ENCODE peak calls at places on chromosomes 4 and X, in nine cellular contexts. One of them, this sample, is unnamed.

GRCh38 chrX:17375631-17376380 is 806 bp downstream of the NHS start:
- DNase-seq in kidney: peak
- DNase-seq in GM10248: no peak
- DNase-seq in osteoblast: peak
- DNase-seq in D721Med: no peak
- DNase-seq in astrocyte: no peak
- DNase-seq in SK-N-SH: peak
- DNase-seq in foreskin keratinocyte: no peak
- DNase-seq in lower leg skin: no peak
- DNase-seq in this sample: no peak

GRCh38 chrX:41304178-41304577 is 29.8 kb upstream of the DDX3X start:
- DNase-seq in kidney: no peak
- DNase-seq in GM10248: no peak
- DNase-seq in osteoblast: no peak
- DNase-seq in D721Med: no peak
- DNase-seq in astrocyte: no peak
- DNase-seq in SK-N-SH: no peak
- DNase-seq in foreskin keratinocyte: no peak
- DNase-seq in lower leg skin: no peak
- DNase-seq in this sample: no peak

GRCh38 chr4:184459413-184459812 is 14.9 kb downstream of the IRF2 start:
- DNase-seq in kidney: no peak
- DNase-seq in GM10248: no peak
- DNase-seq in osteoblast: peak
- DNase-seq in D721Med: no peak
- DNase-seq in astrocyte: peak
- DNase-seq in SK-N-SH: no peak
- DNase-seq in foreskin keratinocyte: no peak
- DNase-seq in lower leg skin: no peak
- DNase-seq in this sample: no peak

GRCh38 chr4:126977306-126977705 is 655.5 kb upstream of the INTU start:
- DNase-seq in kidney: no peak
- DNase-seq in GM10248: no peak
- DNase-seq in osteoblast: no peak
- DNase-seq in D721Med: no peak
- DNase-seq in astrocyte: no peak
- DNase-seq in SK-N-SH: no peak
- DNase-seq in foreskin keratinocyte: no peak
- DNase-seq in lower leg skin: no peak
- DNase-seq in this sample: no peak

GRCh38 chrX:147693511-147693910 is 218.2 kb upstream of the FMR1 start:
- DNase-seq in kidney: no peak
- DNase-seq in GM10248: no peak
- DNase-seq in osteoblast: no peak
- DNase-seq in D721Med: no peak
- DNase-seq in astrocyte: no peak
- DNase-seq in SK-N-SH: no peak
- DNase-seq in foreskin keratinocyte: no peak
- DNase-seq in lower leg skin: no peak
- DNase-seq in this sample: no peak

GRCh38 chr4:86961605-86962295 is 26.9 kb downstream of the AFF1 start:
- DNase-seq in kidney: no peak
- DNase-seq in GM10248: peak
- DNase-seq in osteoblast: no peak
- DNase-seq in D721Med: no peak
- DNase-seq in astrocyte: peak
- DNase-seq in SK-N-SH: no peak
- DNase-seq in foreskin keratinocyte: no peak
- DNase-seq in lower leg skin: no peak
- DNase-seq in this sample: no peak

GRCh38 chr4:57443308-57444243 is 333.4 kb upstream of the IGFBP7 start:
- DNase-seq in kidney: no peak
- DNase-seq in GM10248: no peak
- DNase-seq in osteoblast: no peak
- DNase-seq in D721Med: no peak
- DNase-seq in astrocyte: no peak
- DNase-seq in SK-N-SH: no peak
- DNase-seq in foreskin keratinocyte: no peak
- DNase-seq in lower leg skin: no peak
- DNase-seq in this sample: no peak

GRCh38 chrX:123424546-123424945 is 240.5 kb downstream of the GRIA3 start:
- DNase-seq in kidney: no peak
- DNase-seq in GM10248: no peak
- DNase-seq in osteoblast: no peak
- DNase-seq in D721Med: no peak
- DNase-seq in astrocyte: peak
- DNase-seq in SK-N-SH: no peak
- DNase-seq in foreskin keratinocyte: peak
- DNase-seq in lower leg skin: no peak
- DNase-seq in this sample: no peak

GRCh38 chr4:40212674-40213504 is 16.1 kb downstream of the RHOH start:
- DNase-seq in kidney: no peak
- DNase-seq in GM10248: no peak
- DNase-seq in osteoblast: no peak
- DNase-seq in D721Med: no peak
- DNase-seq in astrocyte: peak
- DNase-seq in SK-N-SH: no peak
- DNase-seq in foreskin keratinocyte: no peak
- DNase-seq in lower leg skin: no peak
- DNase-seq in this sample: no peak

GRCh38 chr4:182643801-182644311 is 273.3 kb downstream of the DCTD start:
- DNase-seq in kidney: no peak
- DNase-seq in GM10248: no peak
- DNase-seq in osteoblast: peak
- DNase-seq in D721Med: no peak
- DNase-seq in astrocyte: peak
- DNase-seq in SK-N-SH: no peak
- DNase-seq in foreskin keratinocyte: peak
- DNase-seq in lower leg skin: peak
- DNase-seq in this sample: no peak

GRCh38 chrX:112147206-112147605 is 64.6 kb upstream of the TRPC5 start:
- DNase-seq in kidney: no peak
- DNase-seq in GM10248: no peak
- DNase-seq in osteoblast: no peak
- DNase-seq in D721Med: no peak
- DNase-seq in astrocyte: no peak
- DNase-seq in SK-N-SH: peak
- DNase-seq in foreskin keratinocyte: no peak
- DNase-seq in lower leg skin: no peak
- DNase-seq in this sample: no peak

GRCh38 chrX:78652971-78653822 is 5.9 kb downstream of the RTL3 start:
- DNase-seq in kidney: no peak
- DNase-seq in GM10248: no peak
- DNase-seq in osteoblast: peak
- DNase-seq in D721Med: no peak
- DNase-seq in astrocyte: peak
- DNase-seq in SK-N-SH: no peak
- DNase-seq in foreskin keratinocyte: peak
- DNase-seq in lower leg skin: no peak
- DNase-seq in this sample: no peak

DNA sequence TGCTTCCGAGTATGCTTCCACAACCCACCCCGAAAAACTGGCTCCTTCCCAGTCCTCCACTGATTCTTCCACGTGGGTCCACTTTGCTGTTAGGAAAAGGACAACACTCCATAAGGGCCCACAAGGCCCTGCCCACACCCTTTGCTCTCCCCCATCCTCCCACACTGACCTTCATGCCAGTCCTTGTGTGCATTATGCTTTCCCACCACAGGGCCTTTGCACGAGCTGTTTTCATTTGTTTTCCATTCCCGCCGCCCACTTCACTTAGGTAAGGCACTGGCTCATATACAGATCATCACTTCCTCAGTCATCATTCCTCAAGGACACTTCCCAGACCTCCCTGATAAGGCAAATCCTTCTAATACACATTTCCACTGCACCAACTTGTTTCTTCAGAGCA is 16.8 kb upstream of the SEL1L3 start:
- DNase-seq in kidney: no peak
- DNase-seq in GM10248: no peak
- DNase-seq in osteoblast: no peak
- DNase-seq in D721Med: no peak
- DNase-seq in astrocyte: no peak
- DNase-seq in SK-N-SH: no peak
- DNase-seq in foreskin keratinocyte: no peak
- DNase-seq in lower leg skin: no peak
- DNase-seq in this sample: no peak
- TF ChIP-seq CTCF in kidney: no peak
- TF ChIP-seq CTCF in GM10248: no peak
- TF ChIP-seq CTCF in osteoblast: no peak
- TF ChIP-seq CTCF in D721Med: no peak
- TF ChIP-seq CTCF in astrocyte: no peak
- TF ChIP-seq CTCF in SK-N-SH: no peak
- TF ChIP-seq CTCF in foreskin keratinocyte: no peak
- TF ChIP-seq CTCF in lower leg skin: no peak
- TF ChIP-seq CTCF in this sample: no peak

GRCh38 chrX:86348669-86349068 is 200.4 kb downstream of the DACH2 start:
- DNase-seq in kidney: no peak
- DNase-seq in GM10248: no peak
- DNase-seq in osteoblast: no peak
- DNase-seq in D721Med: no peak
- DNase-seq in astrocyte: no peak
- DNase-seq in SK-N-SH: peak
- DNase-seq in foreskin keratinocyte: no peak
- DNase-seq in lower leg skin: no peak
- DNase-seq in this sample: no peak
- TF ChIP-seq CTCF in kidney: no peak
- TF ChIP-seq CTCF in GM10248: no peak
- TF ChIP-seq CTCF in osteoblast: no peak
- TF ChIP-seq CTCF in D721Med: no peak
- TF ChIP-seq CTCF in astrocyte: no peak
- TF ChIP-seq CTCF in SK-N-SH: peak
- TF ChIP-seq CTCF in foreskin keratinocyte: no peak
- TF ChIP-seq CTCF in lower leg skin: no peak
- TF ChIP-seq CTCF in this sample: no peak

GRCh38 chr4:141002323-141002805 is 130.9 kb downstream of the RNF150 start:
- DNase-seq in kidney: no peak
- DNase-seq in GM10248: no peak
- DNase-seq in osteoblast: no peak
- DNase-seq in D721Med: no peak
- DNase-seq in astrocyte: peak
- DNase-seq in SK-N-SH: no peak
- DNase-seq in foreskin keratinocyte: no peak
- DNase-seq in lower leg skin: no peak
- DNase-seq in this sample: no peak

GRCh38 chr4:140993350-140993749 is 139.9 kb downstream of the RNF150 start:
- DNase-seq in kidney: no peak
- DNase-seq in GM10248: no peak
- DNase-seq in osteoblast: peak
- DNase-seq in D721Med: no peak
- DNase-seq in astrocyte: no peak
- DNase-seq in SK-N-SH: no peak
- DNase-seq in foreskin keratinocyte: no peak
- DNase-seq in lower leg skin: no peak
- DNase-seq in this sample: no peak

GRCh38 chr4:140993969-140994459 is 139.3 kb downstream of the RNF150 start:
- DNase-seq in kidney: no peak
- DNase-seq in GM10248: no peak
- DNase-seq in osteoblast: no peak
- DNase-seq in D721Med: no peak
- DNase-seq in astrocyte: no peak
- DNase-seq in SK-N-SH: no peak
- DNase-seq in foreskin keratinocyte: no peak
- DNase-seq in lower leg skin: no peak
- DNase-seq in this sample: no peak

GRCh38 chr4:140995058-140995457 is 138.2 kb downstream of the RNF150 start:
- DNase-seq in kidney: no peak
- DNase-seq in GM10248: no peak
- DNase-seq in osteoblast: no peak
- DNase-seq in D721Med: no peak
- DNase-seq in astrocyte: no peak
- DNase-seq in SK-N-SH: no peak
- DNase-seq in foreskin keratinocyte: no peak
- DNase-seq in lower leg skin: no peak
- DNase-seq in this sample: no peak

DNA sequence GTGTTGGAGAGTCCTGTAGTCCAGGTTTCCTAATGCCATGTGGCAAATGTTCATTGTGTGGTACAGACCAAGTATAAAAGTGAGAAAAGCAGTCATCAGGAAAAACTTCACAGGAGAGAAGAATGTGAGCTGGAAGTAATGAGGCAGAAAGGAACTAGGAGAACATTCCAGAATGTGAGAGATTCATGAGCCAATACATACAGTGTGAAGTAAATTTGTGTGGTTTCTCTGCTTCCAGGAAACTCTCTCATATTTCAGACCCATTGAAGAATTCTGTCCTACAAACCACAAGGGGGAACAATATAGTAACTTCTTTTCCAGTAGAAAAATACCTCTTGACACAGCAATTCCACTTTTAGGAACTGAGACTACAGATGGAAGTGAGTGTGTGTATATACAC is 136.5 kb downstream of the RNF150 start:
- DNase-seq in kidney: no peak
- DNase-seq in GM10248: no peak
- DNase-seq in osteoblast: peak
- DNase-seq in D721Med: no peak
- DNase-seq in astrocyte: peak
- DNase-seq in SK-N-SH: no peak
- DNase-seq in foreskin keratinocyte: no peak
- DNase-seq in lower leg skin: no peak
- DNase-seq in this sample: no peak
- TF ChIP-seq CTCF in kidney: peak
- TF ChIP-seq CTCF in GM10248: no peak
- TF ChIP-seq CTCF in osteoblast: peak
- TF ChIP-seq CTCF in D721Med: peak
- TF ChIP-seq CTCF in astrocyte: no peak
- TF ChIP-seq CTCF in SK-N-SH: peak
- TF ChIP-seq CTCF in foreskin keratinocyte: no peak
- TF ChIP-seq CTCF in lower leg skin: no peak
- TF ChIP-seq CTCF in this sample: peak

GRCh38 chr4:73309211-73309610 is 50.6 kb upstream of the ANKRD17 start:
- DNase-seq in kidney: no peak
- DNase-seq in GM10248: no peak
- DNase-seq in osteoblast: peak
- DNase-seq in D721Med: no peak
- DNase-seq in astrocyte: peak
- DNase-seq in SK-N-SH: no peak
- DNase-seq in foreskin keratinocyte: peak
- DNase-seq in lower leg skin: no peak
- DNase-seq in this sample: no peak

GRCh38 chr4:73303711-73304110 is 45.1 kb upstream of the ANKRD17 start:
- DNase-seq in kidney: no peak
- DNase-seq in GM10248: no peak
- DNase-seq in osteoblast: no peak
- DNase-seq in D721Med: no peak
- DNase-seq in astrocyte: no peak
- DNase-seq in SK-N-SH: no peak
- DNase-seq in foreskin keratinocyte: no peak
- DNase-seq in lower leg skin: no peak
- DNase-seq in this sample: no peak

GRCh38 chr4:73312967-73313366 is 54.4 kb upstream of the ANKRD17 start:
- DNase-seq in kidney: no peak
- DNase-seq in GM10248: no peak
- DNase-seq in osteoblast: no peak
- DNase-seq in D721Med: no peak
- DNase-seq in astrocyte: no peak
- DNase-seq in SK-N-SH: no peak
- DNase-seq in foreskin keratinocyte: no peak
- DNase-seq in lower leg skin: no peak
- DNase-seq in this sample: no peak

GRCh38 chr4:73311428-73311827 is 52.8 kb upstream of the ANKRD17 start:
- DNase-seq in kidney: no peak
- DNase-seq in GM10248: no peak
- DNase-seq in osteoblast: no peak
- DNase-seq in D721Med: no peak
- DNase-seq in astrocyte: peak
- DNase-seq in SK-N-SH: no peak
- DNase-seq in foreskin keratinocyte: peak
- DNase-seq in lower leg skin: no peak
- DNase-seq in this sample: no peak

GRCh38 chr4:73308286-73308685 is 49.7 kb upstream of the ANKRD17 start:
- DNase-seq in kidney: no peak
- DNase-seq in GM10248: peak
- DNase-seq in osteoblast: no peak
- DNase-seq in D721Med: no peak
- DNase-seq in astrocyte: peak
- DNase-seq in SK-N-SH: no peak
- DNase-seq in foreskin keratinocyte: no peak
- DNase-seq in lower leg skin: no peak
- DNase-seq in this sample: no peak
- TF ChIP-seq CTCF in kidney: peak
- TF ChIP-seq CTCF in GM10248: peak
- TF ChIP-seq CTCF in osteoblast: peak
- TF ChIP-seq CTCF in D721Med: peak
- TF ChIP-seq CTCF in astrocyte: peak
- TF ChIP-seq CTCF in SK-N-SH: peak
- TF ChIP-seq CTCF in foreskin keratinocyte: peak
- TF ChIP-seq CTCF in lower leg skin: no peak
- TF ChIP-seq CTCF in this sample: peak

This sample was measured in osteocyte.